ENCODE peak calls at places on chromosomes 5 and 9, in four cellular contexts. U is neural progenitor cell, C is astrocyte, V is AG10803. E is an unnamed sample.

GRCh38 chr9:110099236-110099741 is 108.7 kb downstream of the C9orf152 start:
- DNase-seq in U (no peak), V (peak), C (peak), E (peak)

GRCh38 chr5:126384985-126385384 is 38.2 kb upstream of the GRAMD2B start:
- DNase-seq in V (peak), C (peak), U (no peak), E (peak)

GRCh38 chr9:133844876-133845658 is 106.9 kb upstream of the SARDH start:
- DNase-seq in U (no peak), V (peak), C (peak), E (peak)

GRCh38 chr9:40911647-40912046 is 216.8 kb downstream of the FOXD4L6 start:
- DNase-seq in C (no peak), U (no peak), V (no peak), E (no peak)

GRCh38 chr9:117437283-117437682 is 22.4 kb upstream of the ASTN2 start:
- DNase-seq in V (no peak), U (no peak), C (no peak), E (no peak)

GRCh38 chr9:119559056-119559455 is 189.8 kb upstream of the BRINP1 start:
- DNase-seq in U (no peak), V (no peak), C (no peak), E (no peak)

GRCh38 chr9:122222741-122223140 is 6.0 kb downstream of the LHX6 start:
- DNase-seq in C (no peak), U (no peak), V (no peak), E (no peak)

GRCh38 chr9:1916676-1917075 is 98.5 kb upstream of the SMARCA2 start:
- DNase-seq in U (no peak), C (no peak), V (peak), E (no peak)

GRCh38 chr5:150618188-150618587 is 22.3 kb upstream of the SYNPO start:
- DNase-seq in V (no peak), U (no peak), C (no peak), E (no peak)

GRCh38 chr5:135891804-135892203 is 3.8 kb downstream of the IL9 start:
- DNase-seq in V (no peak), U (peak), C (no peak), E (peak)

GRCh38 chr5:73485715-73486114 is 12.5 kb upstream of the BTF3 start:
- DNase-seq in U (no peak), V (no peak), C (peak), E (peak)

GRCh38 chr5:164651544-164651943 is 1146.1 kb downstream of the MAT2B start:
- DNase-seq in C (no peak), V (no peak), U (no peak), E (no peak)

GRCh38 chr5:6597557-6597956 is 35.3 kb downstream of the NSUN2 start:
- DNase-seq in V (no peak), C (no peak), U (no peak), E (no peak)

GRCh38 chr9:119834064-119834620 is 464.9 kb upstream of the BRINP1 start:
- DNase-seq in U (no peak), V (peak), C (no peak), E (no peak)

GRCh38 chr9:6459718-6460117 is 46.7 kb downstream of the UHRF2 start:
- DNase-seq in U (no peak), C (no peak), V (no peak), E (no peak)

GRCh38 chr5:115484368-115484767 is 60.2 kb downstream of the FEM1C start:
- DNase-seq in C (no peak), V (no peak), U (no peak), E (no peak)

GRCh38 chr5:36363101-36363500 is 61.4 kb upstream of the RANBP3L start:
- DNase-seq in V (peak), U (peak), C (peak), E (peak)

GRCh38 chr5:27125856-27126255 is 87.5 kb upstream of the CDH9 start:
- DNase-seq in C (no peak), V (no peak), U (no peak), E (peak)

GRCh38 chr9:17480966-17481365 is 97.9 kb upstream of the SH3GL2 start:
- DNase-seq in V (no peak), U (no peak), C (no peak), E (no peak)

GRCh38 chr5:146173597-146173996 is 8.9 kb downstream of the LARS1 start:
- DNase-seq in V (no peak), C (no peak), U (no peak), E (no peak)

GRCh38 chr9:93668261-93668871 is 92.0 kb downstream of the PHF2 start:
- DNase-seq in C (no peak), U (peak), V (no peak), E (no peak)

GRCh38 chr5:152177626-152178349 is 227.3 kb downstream of the NMUR2 start:
- DNase-seq in C (no peak), U (no peak), V (no peak), E (no peak)

GRCh38 chr5:112004867-112005532 is 248.0 kb upstream of the NREP start:
- DNase-seq in V (peak), U (no peak), C (peak), E (peak)

GRCh38 chr9:135480942-135481315 is 1.3 kb downstream of the PPP1R26 start:
- DNase-seq in U (no peak), V (no peak), C (no peak), E (no peak)
- H3K4me3 ChIP-seq in U (peak), V (peak), C (peak), E (peak)

GRCh38 chr9:22382331-22382730 is 64.3 kb upstream of the DMRTA1 start:
- DNase-seq in V (no peak), U (no peak), C (no peak), E (no peak)

GRCh38 chr9:22383720-22384119 is 62.9 kb upstream of the DMRTA1 start:
- DNase-seq in C (peak), U (peak), V (no peak), E (no peak)

GRCh38 chr9:22379272-22379671 is 67.4 kb upstream of the DMRTA1 start:
- DNase-seq in C (no peak), U (no peak), V (no peak), E (no peak)

GRCh38 chr9:22381170-22381569 is 65.5 kb upstream of the DMRTA1 start:
- DNase-seq in C (no peak), V (no peak), U (peak), E (no peak)
- TF ChIP-seq CTCF in C (no peak), V (no peak), U (no peak), E (no peak)

GRCh38 chr5:180253036-180253824 is 38.7 kb downstream of the MAPK9 start:
- DNase-seq in C (peak), U (no peak), V (no peak), E (no peak)
- H3K4me3 ChIP-seq in C (no peak), U (no peak), V (no peak), E (no peak)

GRCh38 chr9:131811405-131811804 is 71.5 kb upstream of the RAPGEF1 start:
- DNase-seq in C (no peak), U (no peak), V (no peak), E (no peak)

GRCh38 chr9:131809941-131810344 is 70.1 kb upstream of the RAPGEF1 start:
- DNase-seq in C (peak), U (no peak), V (peak), E (peak)

GRCh38 chr9:131813116-131813515 is 73.2 kb upstream of the RAPGEF1 start:
- DNase-seq in V (no peak), C (peak), U (no peak), E (peak)

GRCh38 chr9:131812116-131812790 is 72.4 kb upstream of the RAPGEF1 start:
- DNase-seq in C (no peak), V (no peak), U (no peak), E (no peak)

GRCh38 chr9:131810351-131811170 is 70.7 kb upstream of the RAPGEF1 start:
- DNase-seq in U (no peak), C (no peak), V (no peak), E (no peak)
- TF ChIP-seq CTCF in U (no peak), C (no peak), V (no peak), E (no peak)

DNA sequence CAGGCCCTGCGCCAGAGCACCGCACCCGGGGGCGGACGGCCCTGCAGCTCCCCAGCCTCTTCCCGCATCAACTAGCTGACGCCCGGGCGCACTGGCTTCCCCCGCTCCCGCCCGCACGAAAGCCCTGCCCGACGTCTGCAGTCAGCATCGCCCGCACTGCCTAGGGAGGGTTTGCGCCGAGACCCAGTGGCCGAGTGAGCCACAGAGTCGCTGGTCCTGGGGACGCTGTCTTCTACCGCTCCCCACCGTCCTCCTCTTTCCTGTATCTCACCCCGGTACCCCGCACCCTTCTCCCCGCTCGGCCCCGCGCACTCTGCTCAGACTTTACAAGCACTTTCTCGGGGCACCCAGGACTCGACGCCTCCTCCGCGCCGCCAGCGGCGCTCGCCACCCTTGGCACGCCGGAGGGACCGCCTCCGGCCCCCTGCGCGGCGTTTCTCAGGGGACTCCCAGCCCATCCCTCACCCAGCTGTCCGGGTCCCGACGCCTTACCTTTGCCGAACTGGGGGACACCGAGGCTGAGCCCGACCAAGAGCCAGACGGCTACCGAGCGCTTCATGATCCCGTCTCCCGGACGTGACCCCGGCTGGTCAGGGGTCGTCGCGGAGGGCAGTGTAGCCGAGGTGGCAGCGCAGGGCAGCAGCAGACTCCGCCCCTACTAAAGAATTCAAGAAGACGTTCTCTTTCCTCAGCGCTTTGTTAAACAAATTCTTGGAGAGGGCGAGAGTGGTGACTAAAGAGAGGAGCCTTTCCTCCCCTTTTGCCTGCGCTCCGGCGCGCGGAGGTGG is 670 bp downstream of the EDIL3 start:
- DNase-seq in V (peak), U (peak), C (peak), E (peak)
- H3K4me3 ChIP-seq in V (peak), U (peak), C (peak), E (peak)

GRCh38 chr5:61055434-61056006 is 106.7 kb downstream of the SMIM15 start:
- DNase-seq in C (peak), U (peak), V (peak), E (peak)
- TF ChIP-seq CTCF in C (peak), U (peak), V (peak), E (peak)

DNA sequence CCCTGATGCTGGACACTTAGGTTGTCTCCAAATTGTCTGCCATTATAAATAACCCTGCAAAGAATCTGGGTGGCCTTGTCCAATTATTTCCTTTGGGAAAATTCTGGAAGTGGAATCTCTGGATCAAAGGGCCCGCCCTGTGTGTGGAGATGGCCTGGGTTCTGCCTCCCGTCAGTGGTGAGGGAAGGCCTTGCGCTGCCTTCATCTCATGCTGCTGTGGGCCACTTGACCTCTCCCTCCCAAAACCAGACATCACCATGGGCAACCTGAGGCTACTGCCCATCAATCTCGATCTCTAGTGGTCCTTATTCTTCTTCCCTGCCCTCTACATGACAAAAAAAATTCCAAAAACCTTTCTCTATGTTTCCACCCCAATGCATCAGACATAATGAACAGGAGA is 6.6 kb downstream of the CLTB start:
- DNase-seq in U (no peak), C (no peak), V (no peak), E (no peak)
- H3K4me3 ChIP-seq in U (no peak), C (no peak), V (no peak), E (no peak)